ENCODE peak calls at places on chromosomes 16 and 17, in five cellular contexts. One of them, this sample, is unnamed.

GRCh38 chr16:87584271-87584670 is 18.0 kb upstream of the JPH3 start:
- DNase-seq in fibroblast of lung: peak; percentile 51
- DNase-seq in psoas muscle: no peak
- DNase-seq in A549: no peak
- DNase-seq in upper lobe of right lung: no peak
- DNase-seq in this sample: no peak

GRCh38 chr16:49659356-49659755 is 196.6 kb downstream of the ZNF423 start:
- DNase-seq in fibroblast of lung: no peak
- DNase-seq in psoas muscle: no peak
- DNase-seq in A549: no peak
- DNase-seq in upper lobe of right lung: no peak
- DNase-seq in this sample: no peak

GRCh38 chr17:79057727-79058400 is 16.8 kb upstream of the ENGASE start:
- DNase-seq in fibroblast of lung: no peak
- DNase-seq in psoas muscle: peak; percentile 29
- DNase-seq in A549: no peak
- DNase-seq in upper lobe of right lung: peak; percentile 49
- DNase-seq in this sample: no peak

GRCh38 chr16:50699345-50700159 is 6.1 kb downstream of the NOD2 start:
- DNase-seq in fibroblast of lung: no peak
- DNase-seq in psoas muscle: no peak
- DNase-seq in A549: no peak
- DNase-seq in upper lobe of right lung: no peak
- DNase-seq in this sample: no peak

GRCh38 chr16:12437761-12438440 is 365.8 kb downstream of the CPPED1 start:
- DNase-seq in fibroblast of lung: no peak
- DNase-seq in psoas muscle: no peak
- DNase-seq in A549: no peak
- DNase-seq in upper lobe of right lung: no peak
- DNase-seq in this sample: peak; percentile 61

GRCh38 chr17:75130632-75131277 is 787 bp downstream of the NT5C start:
- DNase-seq in fibroblast of lung: peak; percentile 60
- DNase-seq in psoas muscle: peak; percentile 67
- DNase-seq in A549: peak; percentile 81
- DNase-seq in upper lobe of right lung: peak; percentile 76
- DNase-seq in this sample: peak; percentile 51

GRCh38 chr17:80409626-80410025 is 5.3 kb upstream of the ENDOV start:
- DNase-seq in fibroblast of lung: no peak
- DNase-seq in psoas muscle: peak; percentile 14
- DNase-seq in A549: no peak
- DNase-seq in upper lobe of right lung: no peak
- DNase-seq in this sample: no peak

GRCh38 chr17:3660311-3660891 is 8.0 kb downstream of the TAX1BP3 start:
- DNase-seq in fibroblast of lung: no peak
- DNase-seq in psoas muscle: peak; percentile 70
- DNase-seq in A549: no peak
- DNase-seq in upper lobe of right lung: no peak
- DNase-seq in this sample: no peak

GRCh38 chr16:86202760-86203426 is 303.9 kb downstream of the IRF8 start:
- DNase-seq in fibroblast of lung: no peak
- DNase-seq in psoas muscle: no peak
- DNase-seq in A549: no peak
- DNase-seq in upper lobe of right lung: no peak
- DNase-seq in this sample: no peak

GRCh38 chr17:39915559-39915958 is 2.9 kb downstream of the GSDMB start:
- DNase-seq in fibroblast of lung: no peak
- DNase-seq in psoas muscle: no peak
- DNase-seq in A549: no peak
- DNase-seq in upper lobe of right lung: no peak
- DNase-seq in this sample: no peak

GRCh38 chr17:34619687-34620217 is 40.4 kb downstream of the TMEM132E start:
- DNase-seq in fibroblast of lung: no peak
- DNase-seq in psoas muscle: no peak
- DNase-seq in A549: no peak
- DNase-seq in upper lobe of right lung: no peak
- DNase-seq in this sample: no peak

GRCh38 chr16:58027341-58028167 is 2.0 kb downstream of the MMP15 start:
- DNase-seq in fibroblast of lung: peak; percentile 17
- DNase-seq in psoas muscle: peak; percentile 70
- DNase-seq in A549: peak; percentile 74
- DNase-seq in upper lobe of right lung: peak; percentile 81
- DNase-seq in this sample: peak; percentile 86

GRCh38 chr16:85220125-85220839 is 108.0 kb upstream of the CIBAR2 start:
- DNase-seq in fibroblast of lung: peak; percentile 96
- DNase-seq in psoas muscle: peak; percentile 93
- DNase-seq in A549: no peak
- DNase-seq in upper lobe of right lung: peak; percentile 82
- DNase-seq in this sample: peak; percentile 93

GRCh38 chr16:50238868-50239301 is 27.5 kb upstream of the ADCY7 start:
- DNase-seq in fibroblast of lung: no peak
- DNase-seq in psoas muscle: no peak
- DNase-seq in A549: no peak
- DNase-seq in upper lobe of right lung: no peak
- DNase-seq in this sample: no peak

GRCh38 chr17:5508855-5509254 is 22.5 kb downstream of the MIS12 start:
- DNase-seq in fibroblast of lung: no peak
- DNase-seq in psoas muscle: no peak
- DNase-seq in A549: no peak
- DNase-seq in upper lobe of right lung: no peak
- DNase-seq in this sample: no peak

GRCh38 chr17:71081666-71082065 is 912.3 kb downstream of the KCNJ2 start:
- DNase-seq in fibroblast of lung: no peak
- DNase-seq in psoas muscle: no peak
- DNase-seq in A549: no peak
- DNase-seq in upper lobe of right lung: no peak
- DNase-seq in this sample: no peak

GRCh38 chr17:81863123-81863675 is 2.9 kb upstream of the P4HB start:
- DNase-seq in fibroblast of lung: no peak
- DNase-seq in psoas muscle: no peak
- DNase-seq in A549: no peak
- DNase-seq in upper lobe of right lung: no peak
- DNase-seq in this sample: no peak

GRCh38 chr17:79607941-79608728 is 2.7 kb downstream of the RBFOX3 start:
- DNase-seq in fibroblast of lung: no peak
- DNase-seq in psoas muscle: no peak
- DNase-seq in A549: no peak
- DNase-seq in upper lobe of right lung: no peak
- DNase-seq in this sample: peak; percentile 39

GRCh38 chr17:5509482-5509881 is 23.1 kb downstream of the MIS12 start:
- DNase-seq in fibroblast of lung: peak; percentile 39
- DNase-seq in psoas muscle: no peak
- DNase-seq in A549: no peak
- DNase-seq in upper lobe of right lung: no peak
- DNase-seq in this sample: no peak

GRCh38 chr17:72699566-72699965 is 392.9 kb downstream of the SLC39A11 start:
- DNase-seq in fibroblast of lung: no peak
- DNase-seq in psoas muscle: no peak
- DNase-seq in A549: no peak
- DNase-seq in upper lobe of right lung: no peak
- DNase-seq in this sample: no peak

GRCh38 chr16:9151597-9151996 is 60.2 kb downstream of the HAPSTR1 start:
- DNase-seq in fibroblast of lung: peak; percentile 71
- DNase-seq in psoas muscle: no peak
- DNase-seq in A549: peak; percentile 13
- DNase-seq in upper lobe of right lung: no peak
- DNase-seq in this sample: no peak

GRCh38 chr17:19412984-19413383 is 2.0 kb downstream of the RNF112 start:
- DNase-seq in fibroblast of lung: no peak
- DNase-seq in psoas muscle: no peak
- DNase-seq in A549: no peak
- DNase-seq in upper lobe of right lung: no peak
- DNase-seq in this sample: no peak

GRCh38 chr16:3727806-3728381 is 10.6 kb upstream of the TRAP1 start:
- DNase-seq in fibroblast of lung: no peak
- DNase-seq in psoas muscle: no peak
- DNase-seq in A549: no peak
- DNase-seq in upper lobe of right lung: no peak
- DNase-seq in this sample: no peak

GRCh38 chr17:7330099-7331015 is 1.2 kb upstream of the NEURL4 start:
- DNase-seq in fibroblast of lung: peak; percentile 72
- DNase-seq in psoas muscle: peak; percentile 88
- DNase-seq in A549: peak; percentile 100
- DNase-seq in upper lobe of right lung: peak; percentile 85
- DNase-seq in this sample: peak; percentile 69

GRCh38 chr17:81191646-81192045 is 25.6 kb upstream of the AATK start:
- DNase-seq in fibroblast of lung: no peak
- DNase-seq in psoas muscle: no peak
- DNase-seq in A549: no peak
- DNase-seq in upper lobe of right lung: no peak
- DNase-seq in this sample: no peak

GRCh38 chr16:84478172-84478948 is 26.1 kb downstream of the MEAK7 start:
- DNase-seq in fibroblast of lung: peak; percentile 47
- DNase-seq in psoas muscle: no peak
- DNase-seq in A549: no peak
- DNase-seq in upper lobe of right lung: peak; percentile 22
- DNase-seq in this sample: no peak

GRCh38 chr16:69444873-69445517 is 20.6 kb downstream of the CYB5B start:
- DNase-seq in fibroblast of lung: peak; percentile 73
- DNase-seq in psoas muscle: no peak
- DNase-seq in A549: no peak
- DNase-seq in upper lobe of right lung: no peak
- DNase-seq in this sample: no peak

GRCh38 chr16:27729516-27730304 is 179.8 kb downstream of the KATNIP start:
- DNase-seq in fibroblast of lung: peak; percentile 61
- DNase-seq in psoas muscle: peak; percentile 48
- DNase-seq in A549: no peak
- DNase-seq in upper lobe of right lung: no peak
- DNase-seq in this sample: no peak

GRCh38 chr17:80633994-80634566 is 89.4 kb downstream of the RPTOR start:
- DNase-seq in fibroblast of lung: no peak
- DNase-seq in psoas muscle: no peak
- DNase-seq in A549: no peak
- DNase-seq in upper lobe of right lung: no peak
- DNase-seq in this sample: no peak

GRCh38 chr16:55283776-55284717 is 40.0 kb upstream of the IRX6 start:
- DNase-seq in fibroblast of lung: no peak
- DNase-seq in psoas muscle: no peak
- DNase-seq in A549: no peak
- DNase-seq in upper lobe of right lung: no peak
- DNase-seq in this sample: peak; percentile 5

GRCh38 chr16:11306381-11306780 is 25.3 kb upstream of the PRM1 start:
- DNase-seq in fibroblast of lung: no peak
- DNase-seq in psoas muscle: no peak
- DNase-seq in A549: no peak
- DNase-seq in upper lobe of right lung: no peak
- DNase-seq in this sample: no peak

GRCh38 chr17:16939606-16940115 is 32.3 kb downstream of the TNFRSF13B start:
- DNase-seq in fibroblast of lung: no peak
- DNase-seq in psoas muscle: no peak
- DNase-seq in A549: no peak
- DNase-seq in upper lobe of right lung: peak; percentile 60
- DNase-seq in this sample: no peak

GRCh38 chr16:73306901-73307413 is 259.0 kb upstream of the ZFHX3 start:
- DNase-seq in fibroblast of lung: no peak
- DNase-seq in psoas muscle: no peak
- DNase-seq in A549: no peak
- DNase-seq in upper lobe of right lung: no peak
- DNase-seq in this sample: no peak
- H3K4me1 ChIP-seq in fibroblast of lung: no peaks in the 10 kb centered on the region
- H3K4me1 ChIP-seq in psoas muscle: no peaks in the 10 kb centered on the region
- H3K4me1 ChIP-seq in A549: no peaks in the 10 kb centered on the region
- H3K4me1 ChIP-seq in upper lobe of right lung: no peaks in the 10 kb centered on the region
- H3K4me1 ChIP-seq in this sample: peaks cover 9% of the 10 kb centered on the region

DNA sequence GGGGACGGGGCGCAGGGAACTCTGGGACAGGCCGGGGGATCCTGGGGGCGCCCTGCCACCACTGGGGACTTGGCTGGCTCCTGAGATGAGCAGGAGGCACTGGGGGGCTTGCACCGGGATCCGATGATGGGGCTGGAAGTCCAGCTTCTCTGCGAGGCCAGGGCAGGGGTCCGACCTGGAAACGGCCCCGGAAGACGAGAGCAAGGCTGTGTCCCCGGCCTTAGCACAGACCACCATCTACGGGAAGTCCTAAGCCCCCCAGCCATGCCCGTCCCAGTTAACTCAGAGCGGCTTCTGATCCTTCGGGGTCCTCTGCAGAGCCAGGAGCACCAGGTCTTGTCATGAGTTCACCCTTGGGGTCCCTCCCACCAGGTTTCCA is 573 bp downstream of the CDT1 start:
- DNase-seq in fibroblast of lung: no peak
- DNase-seq in psoas muscle: peak; percentile 59
- DNase-seq in A549: no peak
- DNase-seq in upper lobe of right lung: no peak
- DNase-seq in this sample: no peak
- H3K27ac ChIP-seq in fibroblast of lung: peak overlapping the region; percentile 57
- H3K27ac ChIP-seq in psoas muscle: no peak overlapping the region
- H3K27ac ChIP-seq in A549: peak overlapping the region; percentile 94
- H3K27ac ChIP-seq in upper lobe of right lung: no peak overlapping the region
- H3K27ac ChIP-seq in this sample: no peak overlapping the region

DNA sequence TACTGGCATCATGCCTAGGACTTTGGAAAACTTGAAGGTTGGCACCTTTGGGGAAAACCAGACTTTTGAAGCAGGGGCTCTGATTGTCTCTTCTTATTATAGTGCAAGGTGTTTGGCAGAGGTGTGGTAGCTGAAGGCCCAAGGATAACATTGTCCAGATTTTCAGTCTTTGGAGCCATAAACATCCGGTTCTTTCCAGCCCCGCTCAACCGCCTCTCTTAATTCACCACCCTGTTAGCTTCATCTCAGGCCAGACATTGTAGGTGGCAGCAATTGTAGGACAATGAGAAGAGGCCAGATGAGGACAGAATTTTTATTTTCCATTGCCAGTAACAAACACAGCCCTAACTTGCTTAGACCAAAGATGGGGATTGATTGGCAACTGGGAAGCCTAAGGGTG is 649.8 kb downstream of the MAF start:
- DNase-seq in fibroblast of lung: no peak
- DNase-seq in psoas muscle: no peak
- DNase-seq in A549: no peak
- DNase-seq in upper lobe of right lung: no peak
- DNase-seq in this sample: no peak
- H3K4me1 ChIP-seq in fibroblast of lung: no peaks in the 10 kb centered on the region
- H3K4me1 ChIP-seq in psoas muscle: no peaks in the 10 kb centered on the region
- H3K4me1 ChIP-seq in A549: no peaks in the 10 kb centered on the region
- H3K4me1 ChIP-seq in upper lobe of right lung: no peaks in the 10 kb centered on the region
- H3K4me1 ChIP-seq in this sample: no peaks in the 10 kb centered on the region

GRCh38 chr17:57911021-57911420 is 44.2 kb downstream of the CUEDC1 start:
- DNase-seq in fibroblast of lung: no peak
- DNase-seq in psoas muscle: peak; percentile 27
- DNase-seq in A549: no peak
- DNase-seq in upper lobe of right lung: no peak
- DNase-seq in this sample: no peak
- H3K27ac ChIP-seq in fibroblast of lung: no peak overlapping the region
- H3K27ac ChIP-seq in psoas muscle: peak overlapping the region; percentile 4
- H3K27ac ChIP-seq in A549: peak overlapping the region; percentile 74
- H3K27ac ChIP-seq in upper lobe of right lung: no peak overlapping the region
- H3K27ac ChIP-seq in this sample: no peak overlapping the region

GRCh38 chr16:89844739-89845339 is 16.6 kb downstream of the SPIRE2 start:
- DNase-seq in fibroblast of lung: no peak
- DNase-seq in psoas muscle: no peak
- DNase-seq in A549: no peak
- DNase-seq in upper lobe of right lung: no peak
- DNase-seq in this sample: no peak
- H3K4me1 ChIP-seq in fibroblast of lung: peaks cover 2% of the 10 kb centered on the region
- H3K4me1 ChIP-seq in psoas muscle: no peaks in the 10 kb centered on the region
- H3K4me1 ChIP-seq in A549: no peaks in the 10 kb centered on the region
- H3K4me1 ChIP-seq in upper lobe of right lung: no peaks in the 10 kb centered on the region
- H3K4me1 ChIP-seq in this sample: peaks cover 22% of the 10 kb centered on the region

This sample was measured in thyroid gland.